ENCODE peak calls at places on chromosomes 11 and 22, in four cellular contexts. L is posterior cingulate gyrus; Q is EL; C is CD8-positive, alpha-beta T cell. P is an unnamed sample.
A peak's percentile ranks its signal among the peaks of the same experiment; 100 is the strongest.

GRCh38 chr11:118907051-118907748 is 18.5 kb downstream of the BCL9L start:
- DNase-seq in L (peak; percentile 97), C (peak; percentile 89), Q (peak; percentile 74), P (peak; percentile 94)

GRCh38 chr11:28820296-28820989 is 712.3 kb downstream of the METTL15 start:
- DNase-seq in Q (no peak), L (no peak), C (no peak), P (no peak)

GRCh38 chr11:44675906-44676305 is 50.9 kb upstream of the TSPAN18 start:
- DNase-seq in Q (no peak), C (no peak), L (no peak), P (no peak)

GRCh38 chr11:55707029-55707428 is 45.0 kb downstream of the OR4C6 start:
- DNase-seq in L (no peak), Q (peak; percentile 18), C (no peak), P (no peak)

GRCh38 chr22:46686221-46686872 is 51.7 kb downstream of the CERK start:
- DNase-seq in L (no peak), C (no peak), Q (no peak), P (no peak)

GRCh38 chr22:48772286-48772907 is 1055.3 kb downstream of the BRD1 start:
- DNase-seq in Q (no peak), L (peak; percentile 64), C (peak; percentile 5), P (no peak)

GRCh38 chr11:2625183-2625582 is 74.6 kb downstream of the KCNQ1OT1 start:
- DNase-seq in Q (no peak), L (no peak), C (no peak), P (no peak)

GRCh38 chr11:67290801-67291200 is 1.7 kb downstream of the ANKRD13D start:
- DNase-seq in L (peak; percentile 70), C (no peak), Q (no peak), P (no peak)

GRCh38 chr11:114058871-114059277 is 637 bp upstream of the ZBTB16 start:
- DNase-seq in L (peak; percentile 76), Q (no peak), C (no peak), P (no peak)

GRCh38 chr11:132257861-132258260 is 887.4 kb downstream of the NTM start:
- DNase-seq in C (no peak), Q (no peak), L (no peak), P (no peak)

GRCh38 chr22:21672107-21672629 is 6.4 kb downstream of the PPIL2 start:
- DNase-seq in L (no peak), Q (no peak), C (no peak), P (no peak)

GRCh38 chr11:63551889-63552266 is 11.3 kb downstream of the PLAAT2 start:
- DNase-seq in C (no peak), Q (no peak), L (no peak), P (no peak)

GRCh38 chr11:1736447-1736992 is 13.9 kb downstream of the IFITM10 start:
- DNase-seq in Q (no peak), C (no peak), L (no peak), P (peak; percentile 7)

GRCh38 chr11:859394-860131 is 16.9 kb downstream of the TSPAN4 start:
- DNase-seq in C (no peak), L (peak; percentile 97), Q (peak; percentile 58), P (no peak)

GRCh38 chr11:15266999-15267398 is 152.3 kb downstream of the INSC start:
- DNase-seq in C (no peak), L (no peak), Q (no peak), P (no peak)

GRCh38 chr11:71446942-71447688 is 1.1 kb downstream of the DHCR7 start:
- DNase-seq in L (no peak), C (no peak), Q (peak; percentile 58), P (peak; percentile 31)

P was measured in Caco-2.